ENCODE peak calls at places on chromosomes 7 and 10, in seven cellular contexts. B, A, H, U, E, N and S are unnamed samples.

GRCh38 chr10:76560338-76560737 is 1077.3 kb downstream of the KCNMA1 start:
- DNase-seq in B (no peak), A (no peak), H (no peak), U (no peak), E (no peak), N (no peak), S (no peak)

GRCh38 chr10:100038561-100039071 is 28.9 kb upstream of the DNMBP start:
- DNase-seq in B (no peak), A (no peak), H (no peak), U (no peak), E (no peak), N (peak; percentile 32), S (no peak)

GRCh38 chr10:97182327-97182990 is 3.3 kb downstream of the SLIT1 start:
- DNase-seq in B (no peak), A (no peak), H (no peak), U (no peak), E (no peak), N (no peak), S (no peak)

GRCh38 chr7:2862831-2863361 is 18.8 kb upstream of the GNA12 start:
- DNase-seq in B (no peak), A (no peak), H (no peak), U (peak; percentile 75), E (no peak), N (no peak), S (no peak)

GRCh38 chr10:48519731-48520506 is 85.0 kb downstream of the ARHGAP22 start:
- DNase-seq in B (no peak), A (no peak), H (no peak), U (no peak), E (no peak), N (no peak), S (no peak)

GRCh38 chr7:18689535-18689934 is 194.0 kb downstream of the HDAC9 start:
- DNase-seq in B (no peak), A (no peak), H (no peak), U (no peak), E (no peak), N (no peak), S (no peak)

GRCh38 chr10:111344804-111345203 is 268.0 kb downstream of the ADRA2A start:
- DNase-seq in B (peak; percentile 12), A (no peak), H (no peak), U (no peak), E (no peak), N (no peak), S (no peak)

GRCh38 chr10:130647341-130647740 is 511.1 kb downstream of the GLRX3 start:
- DNase-seq in B (no peak), A (no peak), H (no peak), U (no peak), E (no peak), N (no peak), S (no peak)

GRCh38 chr10:78657622-78658165 is 411.1 kb upstream of the ZMIZ1 start:
- DNase-seq in B (peak; percentile 65), A (peak; percentile 43), H (peak; percentile 72), U (peak; percentile 43), E (peak; percentile 79), N (peak; percentile 72), S (peak; percentile 75)

GRCh38 chr10:104113557-104113956 is 8.4 kb upstream of the SFR1 start:
- DNase-seq in B (no peak), A (no peak), H (no peak), U (no peak), E (no peak), N (no peak), S (no peak)

GRCh38 chr10:72308320-72308987 is 34.7 kb downstream of the DDIT4 start:
- DNase-seq in B (peak; percentile 89), A (peak; percentile 82), H (peak; percentile 96), U (peak; percentile 85), E (peak; percentile 72), N (peak; percentile 67), S (peak; percentile 71)

GRCh38 chr7:35336444-35336843 is 82.5 kb upstream of the TBX20 start:
- DNase-seq in B (no peak), A (no peak), H (no peak), U (no peak), E (no peak), N (no peak), S (no peak)

GRCh38 chr7:1703475-1704325 is 33.6 kb downstream of the ELFN1 start:
- DNase-seq in B (no peak), A (no peak), H (no peak), U (no peak), E (peak; percentile 6), N (no peak), S (no peak)

GRCh38 chr7:99837649-99838361 is 10.0 kb downstream of the CYP3A43 start:
- DNase-seq in B (peak; percentile 26), A (no peak), H (no peak), U (no peak), E (no peak), N (no peak), S (no peak)

GRCh38 chr10:80461208-80462183 is 7.4 kb downstream of the TSPAN14 start:
- DNase-seq in B (no peak), A (no peak), H (no peak), U (no peak), E (peak; percentile 66), N (no peak), S (no peak)

GRCh38 chr10:102511562-102512274 is 7.9 kb downstream of the SUFU start:
- DNase-seq in B (no peak), A (no peak), H (no peak), U (no peak), E (peak; percentile 26), N (no peak), S (peak; percentile 7)

GRCh38 chr10:73785721-73786511 is 510 bp downstream of the ZSWIM8 start:
- DNase-seq in B (no peak), A (no peak), H (peak; percentile 72), U (peak; percentile 65), E (peak; percentile 69), N (peak; percentile 35), S (no peak)

GRCh38 chr10:123392182-123392930 is 238.2 kb downstream of the BUB3 start:
- DNase-seq in B (no peak), A (no peak), H (no peak), U (no peak), E (no peak), N (no peak), S (no peak)

GRCh38 chr7:134454277-134454676 is 4.6 kb downstream of the AKR1B1 start:
- DNase-seq in B (no peak), A (no peak), H (no peak), U (peak; percentile 64), E (no peak), N (no peak), S (peak; percentile 23)

GRCh38 chr7:134452419-134452827 is 6.5 kb downstream of the AKR1B1 start:
- DNase-seq in B (no peak), A (no peak), H (no peak), U (no peak), E (no peak), N (peak; percentile 43), S (peak; percentile 39)

GRCh38 chr7:134453526-134453925 is 5.4 kb downstream of the AKR1B1 start:
- DNase-seq in B (no peak), A (no peak), H (no peak), U (no peak), E (no peak), N (no peak), S (no peak)

GRCh38 chr7:134451656-134452055 is 7.2 kb downstream of the AKR1B1 start:
- DNase-seq in B (no peak), A (no peak), H (no peak), U (no peak), E (no peak), N (peak; percentile 22), S (no peak)

DNA sequence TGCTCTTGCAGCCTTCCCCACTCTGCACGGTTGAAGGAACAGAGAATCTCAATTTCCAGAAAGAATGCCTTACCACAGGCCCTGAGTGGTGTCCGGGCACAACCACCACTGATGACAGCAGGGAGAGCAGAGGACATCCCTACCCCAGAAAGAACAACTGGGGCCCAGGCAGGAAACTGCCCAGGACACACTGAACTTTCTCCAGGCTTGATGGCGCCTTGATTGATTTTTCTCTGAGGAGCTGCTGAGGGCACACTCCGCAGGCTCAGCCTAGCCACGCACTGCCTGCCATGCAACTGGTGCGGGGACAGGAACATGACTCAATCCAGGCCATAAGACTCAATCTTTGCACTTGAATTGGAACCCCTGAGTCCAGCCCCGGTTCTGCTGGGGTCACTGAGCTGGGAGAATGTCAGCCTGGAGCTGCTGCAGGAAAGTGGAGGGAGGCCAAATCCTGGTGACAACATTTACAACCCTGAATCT is 5.9 kb downstream of the AKR1B1 start:
- DNase-seq in B (no peak), A (no peak), H (no peak), U (no peak), E (no peak), N (no peak), S (no peak)
- TF ChIP-seq POLR2A in B (no peak), A (no peak), H (no peak), U (no peak), E (no peak), N (no peak), S (no peak)

DNA sequence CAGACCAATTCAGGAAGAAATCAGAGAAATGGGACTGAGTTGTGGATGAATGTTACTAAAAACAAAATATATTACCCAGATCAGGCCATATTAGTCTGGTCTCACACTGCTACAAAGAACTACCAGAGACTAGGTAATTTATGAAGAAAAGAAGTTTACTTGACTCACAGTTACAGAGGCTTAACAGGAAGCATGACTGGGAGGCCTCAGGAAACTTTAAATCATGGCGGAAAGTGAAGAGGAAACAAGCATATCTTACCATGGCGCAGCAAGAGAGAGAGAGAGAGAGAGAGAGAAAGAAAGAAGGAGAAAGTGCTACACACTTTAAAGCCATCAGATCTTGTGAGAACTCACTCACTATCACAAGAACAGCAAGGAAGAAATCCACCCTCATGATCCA is 636.8 kb upstream of the GRM3 start:
- DNase-seq in B (no peak), A (no peak), H (no peak), U (no peak), E (no peak), N (no peak), S (no peak)
- H3K27ac ChIP-seq in B (no peak overlapping the region), A (no peak overlapping the region), H (no peak overlapping the region), U (no peak overlapping the region), E (no peak overlapping the region), N (no peak overlapping the region), S (no peak overlapping the region)

GRCh38 chr10:91799580-91799975 is 1.4 kb downstream of the TNKS2 start:
- DNase-seq in B (no peak), A (no peak), H (no peak), U (peak; percentile 43), E (no peak), N (no peak), S (no peak)
- H3K4me3 ChIP-seq in B (peak overlapping the region; percentile 73), A (peak overlapping the region; percentile 90), H (peak overlapping the region; percentile 68), U (peak overlapping the region; percentile 92), E (peak overlapping the region; percentile 93), N (peak overlapping the region; percentile 81), S (no peak overlapping the region)

DNA sequence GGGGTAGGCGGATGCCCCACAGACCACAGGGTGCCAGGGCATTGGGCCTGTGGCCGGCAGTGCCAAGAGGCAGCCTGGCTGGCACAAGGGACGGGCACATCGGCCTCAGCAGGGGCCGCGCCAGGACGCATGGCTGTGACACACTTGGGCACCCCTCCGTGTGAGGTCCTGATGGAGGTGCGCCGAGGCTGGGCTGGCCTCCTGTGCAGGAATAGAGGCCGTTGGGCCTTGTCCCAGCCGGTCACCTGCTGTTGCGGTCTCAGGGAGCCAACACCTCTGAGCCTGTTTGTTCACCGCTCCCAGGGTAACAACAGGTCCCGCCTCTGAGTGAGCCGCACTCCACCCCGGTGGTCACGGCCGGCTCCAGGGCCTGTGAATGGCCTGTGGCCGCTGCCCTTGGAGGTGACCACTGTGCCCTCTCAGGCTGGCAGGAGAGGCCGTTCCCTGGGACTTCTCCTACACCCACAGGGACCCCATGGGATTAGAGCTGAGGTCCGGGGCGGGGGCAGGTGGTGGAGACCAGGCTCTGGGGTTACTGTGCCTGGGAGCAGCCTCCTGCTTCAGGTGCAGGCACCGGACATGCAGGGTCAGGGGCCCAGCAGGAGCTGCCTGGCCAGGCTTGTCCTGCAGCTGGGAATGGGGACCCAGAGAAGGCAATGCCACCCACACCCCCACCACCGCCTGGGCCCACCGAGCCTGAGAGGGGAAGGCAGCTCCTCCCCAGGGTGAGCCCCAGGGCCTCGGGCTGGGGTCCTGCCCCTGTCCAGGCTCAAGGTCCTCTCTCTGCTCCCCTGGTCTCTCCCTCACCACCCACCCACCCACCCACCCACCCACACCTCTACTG is 12.0 kb downstream of the PWWP2B start:
- DNase-seq in B (no peak), A (no peak), H (no peak), U (no peak), E (peak; percentile 89), N (no peak), S (no peak)
- TF ChIP-seq POLR2A in B (no peak), A (no peak), H (no peak), U (no peak), E (no peak), N (no peak), S (no peak)